ENCODE peak calls at places on chromosomes 11 and 22, in nine cellular contexts. M is H9; T is cardiac muscle cell; S is activated CD4-positive, alpha-beta T cell treated with anti-CD3 and anti-CD28 coated beads, Interleukin-2, amount 10 ng/mL, durations not matched to agents 7 days and 5 days; X is NCI-H524; W is T-cell; F is HFFc6; Z is RPMI8226; Y is stimulated activated CD8-positive, alpha-beta memory T cell treated with anti-CD3 and anti-CD28 coated beads, Interleukin-12 subunit alpha, Interleukin-12 subunit beta, amount 100 ng/mL, for 1 hour. H is an unnamed sample.

GRCh38 chr11:134223066-134223465 is 701 bp downstream of the NCAPD3 start:
- DNase-seq in M (no peak), T (no peak), S (peak; percentile 39), X (no peak), W (no peak), F (no peak), Z (peak; percentile 3), Y (no peak), H (no peak)

GRCh38 chr22:44729391-44730012 is 22.9 kb upstream of the ARHGAP8 start:
- DNase-seq in M (no peak), T (no peak), S (no peak), X (no peak), W (peak; percentile 24), F (peak; percentile 47), Z (no peak), Y (no peak), H (no peak)

GRCh38 chr11:64090811-64091516 is 55.2 kb downstream of the FLRT1 start:
- DNase-seq in M (no peak), T (no peak), S (no peak), X (no peak), W (no peak), F (no peak), Z (no peak), Y (no peak), H (no peak)

GRCh38 chr11:28981331-28981865 is 873.2 kb downstream of the METTL15 start:
- DNase-seq in M (no peak), T (no peak), S (no peak), X (no peak), W (no peak), F (no peak), Z (no peak), Y (no peak), H (no peak)

GRCh38 chr11:44638032-44638431 is 72.6 kb downstream of the CD82 start:
- DNase-seq in M (no peak), T (no peak), S (no peak), X (no peak), W (no peak), F (no peak), Z (no peak), Y (no peak), H (no peak)

GRCh38 chr11:124454552-124454951 is 9.1 kb upstream of the OR8B8 start:
- DNase-seq in M (no peak), T (no peak), S (no peak), X (no peak), W (no peak), F (no peak), Z (no peak), Y (no peak), H (no peak)

GRCh38 chr22:39559456-39560105 is 11.0 kb upstream of the CACNA1I start:
- DNase-seq in M (peak; percentile 81), T (peak; percentile 43), S (no peak), X (no peak), W (no peak), F (peak; percentile 27), Z (peak; percentile 32), Y (no peak), H (no peak)

GRCh38 chr22:37922177-37922576 is 16.1 kb downstream of the MICALL1 start:
- DNase-seq in M (no peak), T (no peak), S (no peak), X (no peak), W (no peak), F (no peak), Z (no peak), Y (no peak), H (no peak)

GRCh38 chr11:133966924-133967598 is 10.3 kb upstream of the IGSF9B start:
- DNase-seq in M (peak; percentile 77), T (peak; percentile 30), S (peak; percentile 72), X (peak; percentile 17), W (peak; percentile 72), F (no peak), Z (peak; percentile 42), Y (peak; percentile 55), H (no peak)

GRCh38 chr11:2684581-2684980 is 15.2 kb downstream of the KCNQ1OT1 start:
- DNase-seq in M (no peak), T (no peak), S (no peak), X (no peak), W (no peak), F (no peak), Z (no peak), Y (no peak), H (no peak)

GRCh38 chr11:12090761-12091261 is 19.6 kb upstream of the MICAL2 start:
- DNase-seq in M (no peak), T (no peak), S (no peak), X (no peak), W (no peak), F (no peak), Z (no peak), Y (no peak), H (no peak)

GRCh38 chr11:78655561-78655960 is 80.9 kb upstream of the NARS2 start:
- DNase-seq in M (no peak), T (no peak), S (no peak), X (no peak), W (no peak), F (no peak), Z (no peak), Y (no peak), H (no peak)

GRCh38 chr11:80163011-80163410 is 722.2 kb upstream of the TENM4 start:
- DNase-seq in M (no peak), T (no peak), S (no peak), X (no peak), W (no peak), F (peak; percentile 48), Z (no peak), Y (no peak), H (no peak)

GRCh38 chr22:23305321-23305910 is 125.1 kb downstream of the BCR start:
- DNase-seq in M (no peak), T (no peak), S (no peak), X (no peak), W (no peak), F (peak; percentile 69), Z (no peak), Y (no peak), H (no peak)

GRCh38 chr22:37145415-37146385 is 4.0 kb downstream of the IL2RB start:
- DNase-seq in M (no peak), T (no peak), S (no peak), X (no peak), W (no peak), F (no peak), Z (no peak), Y (no peak), H (no peak)

GRCh38 chr11:3218483-3219280 is at the start of gene MRGPRG:
- DNase-seq in M (peak; percentile 25), T (no peak), S (no peak), X (no peak), W (no peak), F (no peak), Z (no peak), Y (no peak), H (no peak)